ENCODE peak calls at places on chromosomes 12 and 14, in six cellular contexts. One of them, this sample, is unnamed. For H3K9me3, the result is how much of the 10 kb centered on the place peaks cover.

GRCh38 chr12:68904351-68904982 is 28.5 kb downstream of the CPM start:
- DNase-seq in mammary epithelial cell: peak
- DNase-seq in Peyer's patch: no peak
- DNase-seq in BE2C: no peak
- DNase-seq in lung: no peak
- DNase-seq in kidney: no peak
- DNase-seq in this sample: no peak

GRCh38 chr12:122023339-122024131 is 1.9 kb downstream of the BCL7A start:
- DNase-seq in mammary epithelial cell: peak
- DNase-seq in Peyer's patch: peak
- DNase-seq in BE2C: peak
- DNase-seq in lung: peak
- DNase-seq in kidney: peak
- DNase-seq in this sample: no peak

GRCh38 chr12:6921996-6922935 is 5.5 kb upstream of the ATN1 start:
- DNase-seq in mammary epithelial cell: peak
- DNase-seq in Peyer's patch: no peak
- DNase-seq in BE2C: no peak
- DNase-seq in lung: no peak
- DNase-seq in kidney: peak
- DNase-seq in this sample: no peak

GRCh38 chr14:57865450-57866198 is at the start of gene SLC35F4:
- DNase-seq in mammary epithelial cell: peak
- DNase-seq in Peyer's patch: no peak
- DNase-seq in BE2C: peak
- DNase-seq in lung: no peak
- DNase-seq in kidney: peak
- DNase-seq in this sample: no peak

GRCh38 chr14:68563256-68564131 is 229.4 kb downstream of the ZFP36L1 start:
- DNase-seq in mammary epithelial cell: peak
- DNase-seq in Peyer's patch: no peak
- DNase-seq in BE2C: no peak
- DNase-seq in lung: no peak
- DNase-seq in kidney: no peak
- DNase-seq in this sample: no peak

GRCh38 chr12:104736307-104736706 is 221.8 kb downstream of the SLC41A2 start:
- DNase-seq in mammary epithelial cell: no peak
- DNase-seq in Peyer's patch: no peak
- DNase-seq in BE2C: peak
- DNase-seq in lung: no peak
- DNase-seq in kidney: no peak
- DNase-seq in this sample: no peak

GRCh38 chr12:52185400-52185967 is 6.3 kb downstream of the KRT80 start:
- DNase-seq in mammary epithelial cell: no peak
- DNase-seq in Peyer's patch: no peak
- DNase-seq in BE2C: no peak
- DNase-seq in lung: no peak
- DNase-seq in kidney: no peak
- DNase-seq in this sample: no peak

GRCh38 chr14:54420478-54421116 is 20.6 kb downstream of the CNIH1 start:
- DNase-seq in mammary epithelial cell: peak
- DNase-seq in Peyer's patch: no peak
- DNase-seq in BE2C: peak
- DNase-seq in lung: no peak
- DNase-seq in kidney: no peak
- DNase-seq in this sample: no peak

GRCh38 chr14:68820119-68820518 is 27.3 kb upstream of the ZFP36L1 start:
- DNase-seq in mammary epithelial cell: no peak
- DNase-seq in Peyer's patch: no peak
- DNase-seq in BE2C: no peak
- DNase-seq in lung: no peak
- DNase-seq in kidney: no peak
- DNase-seq in this sample: no peak

GRCh38 chr14:77039285-77040058 is 11.0 kb upstream of the IRF2BPL start:
- DNase-seq in mammary epithelial cell: peak
- DNase-seq in Peyer's patch: no peak
- DNase-seq in BE2C: no peak
- DNase-seq in lung: no peak
- DNase-seq in kidney: peak
- DNase-seq in this sample: no peak

GRCh38 chr12:132354211-132354981 is 25.0 kb upstream of the GALNT9 start:
- DNase-seq in mammary epithelial cell: no peak
- DNase-seq in Peyer's patch: no peak
- DNase-seq in BE2C: no peak
- DNase-seq in lung: no peak
- DNase-seq in kidney: peak
- DNase-seq in this sample: no peak

GRCh38 chr12:93777249-93777648 is 100.1 kb downstream of the CRADD start:
- DNase-seq in mammary epithelial cell: no peak
- DNase-seq in Peyer's patch: no peak
- DNase-seq in BE2C: no peak
- DNase-seq in lung: no peak
- DNase-seq in kidney: no peak
- DNase-seq in this sample: no peak

GRCh38 chr14:102363182-102363952 is 626 bp downstream of the TECPR2 start:
- DNase-seq in mammary epithelial cell: peak
- DNase-seq in Peyer's patch: no peak
- DNase-seq in BE2C: no peak
- DNase-seq in lung: no peak
- DNase-seq in kidney: no peak
- DNase-seq in this sample: peak

GRCh38 chr12:114884535-114884934 is 200.6 kb upstream of the TBX3 start:
- DNase-seq in mammary epithelial cell: no peak
- DNase-seq in Peyer's patch: no peak
- DNase-seq in BE2C: no peak
- DNase-seq in lung: no peak
- DNase-seq in kidney: no peak
- DNase-seq in this sample: no peak

GRCh38 chr14:74465335-74465734 is 27.8 kb downstream of the NPC2 start:
- DNase-seq in mammary epithelial cell: no peak
- DNase-seq in Peyer's patch: no peak
- DNase-seq in BE2C: no peak
- DNase-seq in lung: no peak
- DNase-seq in kidney: no peak
- DNase-seq in this sample: no peak

GRCh38 chr12:30794591-30795409 is 40.0 kb upstream of the CAPRIN2 start:
- DNase-seq in mammary epithelial cell: peak
- DNase-seq in Peyer's patch: no peak
- DNase-seq in BE2C: no peak
- DNase-seq in lung: no peak
- DNase-seq in kidney: no peak
- DNase-seq in this sample: no peak

GRCh38 chr12:87556985-87557384 is 472.2 kb downstream of the C12orf50 start:
- DNase-seq in mammary epithelial cell: no peak
- DNase-seq in Peyer's patch: no peak
- DNase-seq in BE2C: no peak
- DNase-seq in lung: no peak
- DNase-seq in kidney: no peak
- DNase-seq in this sample: no peak
- H3K9me3 ChIP-seq in mammary epithelial cell: under half
- H3K9me3 ChIP-seq in Peyer's patch: under half
- H3K9me3 ChIP-seq in BE2C: under half
- H3K9me3 ChIP-seq in lung: under half
- H3K9me3 ChIP-seq in kidney: under half
- H3K9me3 ChIP-seq in this sample: under half

GRCh38 chr12:34398366-34398705 is 376.0 kb downstream of the ALG10 start:
- DNase-seq in mammary epithelial cell: no peak
- DNase-seq in Peyer's patch: peak
- DNase-seq in BE2C: peak
- DNase-seq in lung: peak
- DNase-seq in kidney: peak
- DNase-seq in this sample: no peak
- H3K9me3 ChIP-seq in mammary epithelial cell: under half
- H3K9me3 ChIP-seq in Peyer's patch: under half
- H3K9me3 ChIP-seq in BE2C: under half
- H3K9me3 ChIP-seq in lung: half or more
- H3K9me3 ChIP-seq in kidney: under half
- H3K9me3 ChIP-seq in this sample: under half

GRCh38 chr14:105865904-105866840 is 339.8 kb downstream of the TMEM121 start:
- DNase-seq in mammary epithelial cell: no peak
- DNase-seq in Peyer's patch: peak
- DNase-seq in BE2C: peak
- DNase-seq in lung: no peak
- DNase-seq in kidney: peak
- DNase-seq in this sample: no peak
- H3K9me3 ChIP-seq in mammary epithelial cell: under half
- H3K9me3 ChIP-seq in Peyer's patch: under half
- H3K9me3 ChIP-seq in BE2C: under half
- H3K9me3 ChIP-seq in lung: under half
- H3K9me3 ChIP-seq in kidney: under half
- H3K9me3 ChIP-seq in this sample: under half

DNA sequence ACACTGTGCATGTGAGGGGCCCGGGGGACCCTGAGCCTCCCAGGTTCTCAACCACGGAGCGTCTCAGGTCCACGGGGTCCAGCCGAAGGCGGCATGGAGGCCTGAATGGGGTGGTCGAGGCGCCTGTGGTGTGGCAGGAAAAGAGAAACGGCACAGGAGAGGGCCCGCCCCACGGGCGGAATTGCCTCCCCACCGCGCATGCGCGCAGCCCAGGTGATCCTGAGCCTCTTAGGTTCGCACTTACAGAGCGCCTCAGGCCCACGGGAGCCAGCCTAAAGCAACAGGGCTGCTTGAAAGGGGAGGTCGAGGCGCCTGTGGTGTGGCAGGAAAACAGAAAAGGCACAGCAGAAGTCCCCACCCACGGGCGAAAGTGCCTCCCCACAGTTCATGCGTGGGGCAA is 311.0 kb downstream of the ALG10 start:
- DNase-seq in mammary epithelial cell: no peak
- DNase-seq in Peyer's patch: no peak
- DNase-seq in BE2C: no peak
- DNase-seq in lung: no peak
- DNase-seq in kidney: no peak
- DNase-seq in this sample: no peak
- H3K9me3 ChIP-seq in mammary epithelial cell: half or more
- H3K9me3 ChIP-seq in Peyer's patch: under half
- H3K9me3 ChIP-seq in BE2C: under half
- H3K9me3 ChIP-seq in lung: half or more
- H3K9me3 ChIP-seq in kidney: under half
- H3K9me3 ChIP-seq in this sample: under half